ENCODE peak calls at places on chromosomes 11 and 22, in five cellular contexts. L is mammary epithelial cell, W is osteoblast, J is upper lobe of right lung, Q is Karpas-422. U is an unnamed sample.

GRCh38 chr11:44727114-44727372 is 281 bp downstream of the TSPAN18 start:
- DNase-seq in L (no peak), W (no peak), J (no peak), Q (no peak), U (no peak)

GRCh38 chr22:39900306-39901227 is at the start of gene GRAP2:
- DNase-seq in L (no peak), W (no peak), J (no peak), Q (no peak), U (no peak)

GRCh38 chr22:44147821-44148574 is 32.7 kb upstream of the PARVG start:
- DNase-seq in L (no peak), W (peak), J (no peak), Q (no peak), U (no peak)

GRCh38 chr11:56841210-56841810 is 92.8 kb upstream of the OR9G4 start:
- DNase-seq in L (peak), W (peak), J (no peak), Q (peak), U (no peak)

GRCh38 chr11:26964335-26964734 is 29.6 kb upstream of the FIBIN start:
- DNase-seq in L (no peak), W (no peak), J (no peak), Q (no peak), U (no peak)

GRCh38 chr11:130553306-130553705 is 104.9 kb downstream of the ADAMTS15 start:
- DNase-seq in L (no peak), W (peak), J (no peak), Q (no peak), U (no peak)

GRCh38 chr11:45280449-45280848 is 5.7 kb downstream of the SYT13 start:
- DNase-seq in L (no peak), W (no peak), J (no peak), Q (no peak), U (no peak)

GRCh38 chr11:86743223-86744118 is 56.9 kb upstream of the PRSS23 start:
- DNase-seq in L (peak), W (peak), J (no peak), Q (no peak), U (peak)

GRCh38 chr11:2524446-2525165 is 79.8 kb downstream of the KCNQ1 start:
- DNase-seq in L (no peak), W (peak), J (peak), Q (no peak), U (no peak)

GRCh38 chr22:26360169-26360885 is 68.7 kb upstream of the ASPHD2 start:
- DNase-seq in L (peak), W (peak), J (no peak), Q (peak), U (no peak)

GRCh38 chr11:21567628-21568290 is 625.1 kb upstream of the ANO5 start:
- DNase-seq in L (peak), W (no peak), J (no peak), Q (no peak), U (no peak)

GRCh38 chr11:10600570-10601248 is 32.2 kb upstream of the LYVE1 start:
- DNase-seq in L (no peak), W (no peak), J (no peak), Q (no peak), U (no peak)

GRCh38 chr11:130318031-130318673 is 3.4 kb upstream of the ZBTB44 start:
- DNase-seq in L (peak), W (no peak), J (no peak), Q (no peak), U (no peak)

GRCh38 chr11:84847842-84848241 is 779.3 kb downstream of the DLG2 start:
- DNase-seq in L (no peak), W (peak), J (no peak), Q (no peak), U (no peak)

GRCh38 chr11:1826552-1827094 is 8.2 kb upstream of the SYT8 start:
- DNase-seq in L (peak), W (peak), J (peak), Q (peak), U (no peak)

GRCh38 chr11:77127674-77127968 is 425 bp upstream of the MYO7A start:
- DNase-seq in L (no peak), W (no peak), J (no peak), Q (no peak), U (no peak)

GRCh38 chr11:131691558-131692041 is 321.2 kb downstream of the NTM start:
- DNase-seq in L (peak), W (peak), J (no peak), Q (peak), U (peak)

GRCh38 chr11:31958086-31958735 is 132.7 kb upstream of the RCN1 start:
- DNase-seq in L (peak), W (no peak), J (peak), Q (peak), U (no peak)

GRCh38 chr11:20353829-20354434 is 9.6 kb upstream of the HTATIP2 start:
- DNase-seq in L (peak), W (no peak), J (no peak), Q (peak), U (no peak)

GRCh38 chr22:37079668-37080171 is 28.2 kb downstream of the KCTD17 start:
- DNase-seq in L (no peak), W (no peak), J (no peak), Q (no peak), U (no peak)

GRCh38 chr22:42152661-42153270 is 22.2 kb upstream of the CYP2D6 start:
- DNase-seq in L (no peak), W (peak), J (no peak), Q (no peak), U (no peak)

GRCh38 chr11:37972691-37973090 is 1374.7 kb upstream of the RAG2 start:
- DNase-seq in L (no peak), W (no peak), J (no peak), Q (no peak), U (no peak)

GRCh38 chr22:42805998-42806481 is 51.0 kb downstream of the ARFGAP3 start:
- DNase-seq in L (no peak), W (peak), J (no peak), Q (no peak), U (no peak)

GRCh38 chr11:27392715-27393114 is 29.7 kb upstream of the CCDC34 start:
- DNase-seq in L (peak), W (no peak), J (no peak), Q (no peak), U (no peak)

GRCh38 chr11:37333345-37333744 is 735.3 kb upstream of the RAG2 start:
- DNase-seq in L (no peak), W (no peak), J (no peak), Q (no peak), U (no peak)

GRCh38 chr22:28008056-28008455 is 89.0 kb upstream of the PITPNB start:
- DNase-seq in L (no peak), W (no peak), J (no peak), Q (no peak), U (no peak)
- H3K27ac ChIP-seq in L (no peak), W (no peak), J (no peak), Q (no peak), U (no peak)

DNA sequence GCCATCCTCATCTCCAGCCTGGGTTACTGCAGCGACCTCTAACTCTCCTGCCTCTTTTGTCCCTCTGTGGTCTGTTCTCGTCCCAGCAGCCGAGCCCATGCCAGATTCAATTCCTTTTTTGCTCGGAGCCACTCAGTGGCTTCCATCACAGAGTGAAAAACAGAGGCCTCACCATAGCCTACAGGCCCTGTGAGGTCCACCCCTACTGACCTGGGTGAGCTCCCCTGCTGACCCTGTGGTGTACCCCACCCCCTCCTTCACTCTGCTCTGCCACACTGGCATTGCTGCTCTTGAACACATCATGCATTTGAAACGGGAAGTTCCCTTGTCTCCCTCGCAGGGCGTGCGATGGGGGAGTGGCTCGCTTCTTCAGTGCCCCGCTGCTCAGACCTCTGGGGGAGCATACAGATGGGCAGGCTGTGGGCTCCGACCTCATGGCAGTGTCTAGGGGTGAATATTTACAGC is 2.1 kb downstream of the AIP start:
- DNase-seq in L (no peak), W (no peak), J (no peak), Q (peak), U (no peak)
- H3K27ac ChIP-seq in L (no peak), W (no peak), J (no peak), Q (peak), U (no peak)

DNA sequence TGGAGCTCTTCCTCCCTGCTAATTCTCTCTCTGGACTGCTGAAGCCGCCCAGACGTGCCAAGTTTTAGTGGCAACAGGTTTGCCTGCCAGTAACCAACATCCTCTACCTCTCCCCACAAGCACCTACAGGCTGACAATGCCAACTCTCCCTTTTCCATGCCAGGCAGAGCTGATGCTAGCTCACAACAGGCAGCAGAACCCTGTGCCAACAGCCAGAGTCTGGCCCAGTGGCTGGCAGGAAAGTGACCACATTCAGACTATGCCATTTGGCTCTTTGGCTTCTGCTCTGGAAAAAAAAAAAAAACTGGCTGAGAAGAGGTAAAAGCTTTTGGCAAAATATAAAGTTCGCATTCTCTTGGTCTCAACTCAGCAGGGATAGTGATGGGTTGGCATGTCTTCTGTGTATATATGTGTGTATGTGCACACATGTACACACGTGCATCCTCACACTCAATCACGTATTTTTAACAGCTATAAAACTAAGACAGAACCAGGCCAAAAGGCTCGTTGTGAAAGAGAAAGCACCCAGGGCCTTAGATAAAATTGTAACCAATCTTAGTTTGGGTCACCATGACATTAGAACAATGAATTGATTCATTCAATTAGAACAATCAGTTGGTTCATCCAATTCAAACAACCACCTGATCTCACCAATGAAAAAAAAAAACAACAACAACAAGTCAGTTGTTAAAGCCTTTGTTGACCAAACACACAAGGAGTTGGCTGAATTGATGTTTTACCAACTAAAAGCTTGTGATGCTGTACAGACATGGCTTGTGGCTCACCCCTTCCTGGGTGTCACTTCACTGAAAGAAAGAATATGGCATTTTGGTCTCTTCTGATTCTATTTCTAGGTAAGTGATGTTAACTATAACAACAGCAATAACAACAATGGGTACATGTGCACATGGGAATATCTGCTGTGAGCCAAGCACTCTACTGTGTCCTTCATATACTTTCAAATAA is 48.6 kb downstream of the TRIM29 start:
- DNase-seq in L (no peak), W (no peak), J (peak), Q (no peak), U (no peak)
- H3K27ac ChIP-seq in L (no peak), W (no peak), J (no peak), Q (no peak), U (no peak)

DNA sequence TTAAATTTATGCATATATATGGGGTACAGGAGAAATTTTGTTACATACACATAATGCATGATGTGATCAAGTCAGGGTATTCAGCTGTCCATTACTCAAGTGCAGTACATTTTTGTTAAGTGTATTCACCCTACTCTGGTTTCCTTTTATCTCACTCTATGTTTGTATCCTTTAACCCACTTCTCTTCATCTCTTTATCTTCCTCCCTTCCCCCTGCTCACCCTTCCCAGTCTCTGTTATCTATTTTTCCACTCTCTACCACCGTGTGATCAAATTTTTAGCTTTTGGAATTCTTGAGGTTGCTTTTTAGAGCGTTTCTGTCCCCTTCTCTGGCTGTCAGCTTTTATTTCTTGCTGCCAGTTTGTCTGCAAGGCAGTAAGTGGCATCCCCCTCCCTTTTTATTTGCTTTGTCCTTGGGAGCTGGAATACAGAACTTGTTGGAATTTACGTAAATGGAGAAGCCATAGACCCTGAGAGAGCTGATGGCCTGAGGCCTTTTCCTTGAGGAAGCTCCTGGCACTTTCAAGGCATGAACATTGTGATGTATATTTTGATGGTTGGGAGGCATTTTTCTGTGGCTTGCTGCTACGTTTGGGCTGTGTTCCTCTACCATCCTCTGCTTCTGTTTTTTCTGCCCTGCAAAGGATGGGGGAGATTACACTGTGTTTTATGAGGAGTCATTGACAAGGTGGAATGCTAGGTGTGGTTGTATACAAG is 148.6 kb downstream of the LDLRAD3 start:
- DNase-seq in L (no peak), W (no peak), J (no peak), Q (no peak), U (no peak)
- H3K27ac ChIP-seq in L (no peak), W (no peak), J (no peak), Q (no peak), U (no peak)